ENCODE peak calls at places on chromosomes 4 and X, in ten cellular contexts. One of them, this sample, is unnamed.

GRCh38 chr4:107060388-107060787 is 24.3 kb upstream of the DKK2 start:
- DNase-seq in AG20443: no peak
- DNase-seq in progenitor cell of endocrine pancreas: no peak
- DNase-seq in central memory CD8-positive, alpha-beta T cell: no peak
- DNase-seq in GM04504: no peak
- DNase-seq in activated T-helper 1 cell treated with anti-CD3 and anti-CD28 coated beads, Interleukin-12 subunit alpha, Interleukin-12 subunit beta, Interleukin-2, Interleukin-4 antibody, amounts not matched to agents 30 ng/mL and 10 ng/mL and 1 ng/mL, durations not matched to agents 14 hours and 24 hours and 36 hours: no peak
- DNase-seq in activated naive CD4-positive, alpha-beta T cell: no peak
- DNase-seq in stimulated activated CD4-positive, alpha-beta T cell treated with anti-CD3 and anti-CD28 coated beads, Interleukin-12 subunit alpha, Interleukin-12 subunit beta, amount 100 ng/mL, for 4 hours: no peak
- DNase-seq in neural crest cell: no peak
- DNase-seq in Calu3: no peak
- DNase-seq in this sample: no peak

GRCh38 chr4:184282895-184283654 is 65.4 kb upstream of the ENPP6 start:
- DNase-seq in central memory CD8-positive, alpha-beta T cell: no peak
- DNase-seq in AG20443: no peak
- DNase-seq in Calu3: no peak
- DNase-seq in activated T-helper 1 cell treated with anti-CD3 and anti-CD28 coated beads, Interleukin-12 subunit alpha, Interleukin-12 subunit beta, Interleukin-2, Interleukin-4 antibody, amounts not matched to agents 30 ng/mL and 10 ng/mL and 1 ng/mL, durations not matched to agents 14 hours and 24 hours and 36 hours: no peak
- DNase-seq in stimulated activated CD4-positive, alpha-beta T cell treated with anti-CD3 and anti-CD28 coated beads, Interleukin-12 subunit alpha, Interleukin-12 subunit beta, amount 100 ng/mL, for 4 hours: no peak
- DNase-seq in activated naive CD4-positive, alpha-beta T cell: no peak
- DNase-seq in progenitor cell of endocrine pancreas: no peak
- DNase-seq in GM04504: no peak
- DNase-seq in neural crest cell: no peak
- DNase-seq in this sample: no peak

GRCh38 chrX:119186763-119187162 is 49.3 kb upstream of the PGRMC1 start:
- DNase-seq in central memory CD8-positive, alpha-beta T cell: no peak
- DNase-seq in activated naive CD4-positive, alpha-beta T cell: no peak
- DNase-seq in GM04504: no peak
- DNase-seq in Calu3: no peak
- DNase-seq in AG20443: no peak
- DNase-seq in stimulated activated CD4-positive, alpha-beta T cell treated with anti-CD3 and anti-CD28 coated beads, Interleukin-12 subunit alpha, Interleukin-12 subunit beta, amount 100 ng/mL, for 4 hours: no peak
- DNase-seq in activated T-helper 1 cell treated with anti-CD3 and anti-CD28 coated beads, Interleukin-12 subunit alpha, Interleukin-12 subunit beta, Interleukin-2, Interleukin-4 antibody, amounts not matched to agents 30 ng/mL and 10 ng/mL and 1 ng/mL, durations not matched to agents 14 hours and 24 hours and 36 hours: no peak
- DNase-seq in neural crest cell: no peak
- DNase-seq in progenitor cell of endocrine pancreas: no peak
- DNase-seq in this sample: no peak

GRCh38 chr4:78360466-78360865 is 191.1 kb upstream of the ANXA3 start:
- DNase-seq in central memory CD8-positive, alpha-beta T cell: no peak
- DNase-seq in activated T-helper 1 cell treated with anti-CD3 and anti-CD28 coated beads, Interleukin-12 subunit alpha, Interleukin-12 subunit beta, Interleukin-2, Interleukin-4 antibody, amounts not matched to agents 30 ng/mL and 10 ng/mL and 1 ng/mL, durations not matched to agents 14 hours and 24 hours and 36 hours: no peak
- DNase-seq in neural crest cell: no peak
- DNase-seq in progenitor cell of endocrine pancreas: no peak
- DNase-seq in GM04504: no peak
- DNase-seq in activated naive CD4-positive, alpha-beta T cell: no peak
- DNase-seq in AG20443: no peak
- DNase-seq in stimulated activated CD4-positive, alpha-beta T cell treated with anti-CD3 and anti-CD28 coated beads, Interleukin-12 subunit alpha, Interleukin-12 subunit beta, amount 100 ng/mL, for 4 hours: no peak
- DNase-seq in Calu3: no peak
- DNase-seq in this sample: no peak

GRCh38 chrX:53133400-53133799 is 39.5 kb downstream of the KANTR start:
- DNase-seq in stimulated activated CD4-positive, alpha-beta T cell treated with anti-CD3 and anti-CD28 coated beads, Interleukin-12 subunit alpha, Interleukin-12 subunit beta, amount 100 ng/mL, for 4 hours: no peak
- DNase-seq in activated naive CD4-positive, alpha-beta T cell: no peak
- DNase-seq in activated T-helper 1 cell treated with anti-CD3 and anti-CD28 coated beads, Interleukin-12 subunit alpha, Interleukin-12 subunit beta, Interleukin-2, Interleukin-4 antibody, amounts not matched to agents 30 ng/mL and 10 ng/mL and 1 ng/mL, durations not matched to agents 14 hours and 24 hours and 36 hours: no peak
- DNase-seq in AG20443: no peak
- DNase-seq in central memory CD8-positive, alpha-beta T cell: no peak
- DNase-seq in GM04504: no peak
- DNase-seq in Calu3: no peak
- DNase-seq in neural crest cell: no peak
- DNase-seq in progenitor cell of endocrine pancreas: no peak
- DNase-seq in this sample: no peak

GRCh38 chr4:55184600-55185523 is 59.5 kb upstream of the KDR start:
- DNase-seq in progenitor cell of endocrine pancreas: no peak
- DNase-seq in activated T-helper 1 cell treated with anti-CD3 and anti-CD28 coated beads, Interleukin-12 subunit alpha, Interleukin-12 subunit beta, Interleukin-2, Interleukin-4 antibody, amounts not matched to agents 30 ng/mL and 10 ng/mL and 1 ng/mL, durations not matched to agents 14 hours and 24 hours and 36 hours: no peak
- DNase-seq in activated naive CD4-positive, alpha-beta T cell: no peak
- DNase-seq in GM04504: no peak
- DNase-seq in Calu3: peak
- DNase-seq in central memory CD8-positive, alpha-beta T cell: no peak
- DNase-seq in neural crest cell: no peak
- DNase-seq in stimulated activated CD4-positive, alpha-beta T cell treated with anti-CD3 and anti-CD28 coated beads, Interleukin-12 subunit alpha, Interleukin-12 subunit beta, amount 100 ng/mL, for 4 hours: no peak
- DNase-seq in AG20443: peak
- DNase-seq in this sample: peak

GRCh38 chr4:96593422-96593821 is 753.5 kb downstream of the PDHA2 start:
- DNase-seq in neural crest cell: no peak
- DNase-seq in activated T-helper 1 cell treated with anti-CD3 and anti-CD28 coated beads, Interleukin-12 subunit alpha, Interleukin-12 subunit beta, Interleukin-2, Interleukin-4 antibody, amounts not matched to agents 30 ng/mL and 10 ng/mL and 1 ng/mL, durations not matched to agents 14 hours and 24 hours and 36 hours: no peak
- DNase-seq in Calu3: peak
- DNase-seq in activated naive CD4-positive, alpha-beta T cell: no peak
- DNase-seq in progenitor cell of endocrine pancreas: no peak
- DNase-seq in central memory CD8-positive, alpha-beta T cell: no peak
- DNase-seq in AG20443: no peak
- DNase-seq in stimulated activated CD4-positive, alpha-beta T cell treated with anti-CD3 and anti-CD28 coated beads, Interleukin-12 subunit alpha, Interleukin-12 subunit beta, amount 100 ng/mL, for 4 hours: no peak
- DNase-seq in GM04504: no peak
- DNase-seq in this sample: no peak

GRCh38 chrX:85964744-85965143 is 82.6 kb downstream of the CHM start:
- DNase-seq in activated naive CD4-positive, alpha-beta T cell: no peak
- DNase-seq in Calu3: no peak
- DNase-seq in progenitor cell of endocrine pancreas: no peak
- DNase-seq in GM04504: no peak
- DNase-seq in neural crest cell: no peak
- DNase-seq in activated T-helper 1 cell treated with anti-CD3 and anti-CD28 coated beads, Interleukin-12 subunit alpha, Interleukin-12 subunit beta, Interleukin-2, Interleukin-4 antibody, amounts not matched to agents 30 ng/mL and 10 ng/mL and 1 ng/mL, durations not matched to agents 14 hours and 24 hours and 36 hours: no peak
- DNase-seq in central memory CD8-positive, alpha-beta T cell: no peak
- DNase-seq in stimulated activated CD4-positive, alpha-beta T cell treated with anti-CD3 and anti-CD28 coated beads, Interleukin-12 subunit alpha, Interleukin-12 subunit beta, amount 100 ng/mL, for 4 hours: no peak
- DNase-seq in AG20443: no peak
- DNase-seq in this sample: no peak

GRCh38 chr4:152709675-152710438 is 30.1 kb upstream of the TMEM154 start:
- DNase-seq in stimulated activated CD4-positive, alpha-beta T cell treated with anti-CD3 and anti-CD28 coated beads, Interleukin-12 subunit alpha, Interleukin-12 subunit beta, amount 100 ng/mL, for 4 hours: no peak
- DNase-seq in AG20443: peak
- DNase-seq in central memory CD8-positive, alpha-beta T cell: no peak
- DNase-seq in GM04504: no peak
- DNase-seq in progenitor cell of endocrine pancreas: no peak
- DNase-seq in Calu3: peak
- DNase-seq in activated naive CD4-positive, alpha-beta T cell: no peak
- DNase-seq in activated T-helper 1 cell treated with anti-CD3 and anti-CD28 coated beads, Interleukin-12 subunit alpha, Interleukin-12 subunit beta, Interleukin-2, Interleukin-4 antibody, amounts not matched to agents 30 ng/mL and 10 ng/mL and 1 ng/mL, durations not matched to agents 14 hours and 24 hours and 36 hours: no peak
- DNase-seq in neural crest cell: no peak
- DNase-seq in this sample: peak

GRCh38 chr4:78528327-78528726 is 23.2 kb upstream of the ANXA3 start:
- DNase-seq in central memory CD8-positive, alpha-beta T cell: no peak
- DNase-seq in stimulated activated CD4-positive, alpha-beta T cell treated with anti-CD3 and anti-CD28 coated beads, Interleukin-12 subunit alpha, Interleukin-12 subunit beta, amount 100 ng/mL, for 4 hours: no peak
- DNase-seq in GM04504: no peak
- DNase-seq in AG20443: peak
- DNase-seq in neural crest cell: no peak
- DNase-seq in activated T-helper 1 cell treated with anti-CD3 and anti-CD28 coated beads, Interleukin-12 subunit alpha, Interleukin-12 subunit beta, Interleukin-2, Interleukin-4 antibody, amounts not matched to agents 30 ng/mL and 10 ng/mL and 1 ng/mL, durations not matched to agents 14 hours and 24 hours and 36 hours: no peak
- DNase-seq in activated naive CD4-positive, alpha-beta T cell: no peak
- DNase-seq in Calu3: no peak
- DNase-seq in progenitor cell of endocrine pancreas: no peak
- DNase-seq in this sample: no peak

GRCh38 chr4:17939061-17939460 is 82.5 kb downstream of the LCORL start:
- DNase-seq in activated naive CD4-positive, alpha-beta T cell: no peak
- DNase-seq in progenitor cell of endocrine pancreas: no peak
- DNase-seq in neural crest cell: no peak
- DNase-seq in Calu3: no peak
- DNase-seq in AG20443: no peak
- DNase-seq in GM04504: no peak
- DNase-seq in activated T-helper 1 cell treated with anti-CD3 and anti-CD28 coated beads, Interleukin-12 subunit alpha, Interleukin-12 subunit beta, Interleukin-2, Interleukin-4 antibody, amounts not matched to agents 30 ng/mL and 10 ng/mL and 1 ng/mL, durations not matched to agents 14 hours and 24 hours and 36 hours: no peak
- DNase-seq in stimulated activated CD4-positive, alpha-beta T cell treated with anti-CD3 and anti-CD28 coated beads, Interleukin-12 subunit alpha, Interleukin-12 subunit beta, amount 100 ng/mL, for 4 hours: no peak
- DNase-seq in central memory CD8-positive, alpha-beta T cell: no peak
- DNase-seq in this sample: no peak

GRCh38 chr4:2484993-2485392 is 16.1 kb downstream of the RNF4 start:
- DNase-seq in neural crest cell: no peak
- DNase-seq in progenitor cell of endocrine pancreas: no peak
- DNase-seq in activated T-helper 1 cell treated with anti-CD3 and anti-CD28 coated beads, Interleukin-12 subunit alpha, Interleukin-12 subunit beta, Interleukin-2, Interleukin-4 antibody, amounts not matched to agents 30 ng/mL and 10 ng/mL and 1 ng/mL, durations not matched to agents 14 hours and 24 hours and 36 hours: peak
- DNase-seq in AG20443: peak
- DNase-seq in Calu3: no peak
- DNase-seq in stimulated activated CD4-positive, alpha-beta T cell treated with anti-CD3 and anti-CD28 coated beads, Interleukin-12 subunit alpha, Interleukin-12 subunit beta, amount 100 ng/mL, for 4 hours: peak
- DNase-seq in central memory CD8-positive, alpha-beta T cell: peak
- DNase-seq in GM04504: no peak
- DNase-seq in activated naive CD4-positive, alpha-beta T cell: peak
- DNase-seq in this sample: no peak

GRCh38 chr4:60033826-60034225 is 1166.3 kb upstream of the ADGRL3 start:
- DNase-seq in Calu3: no peak
- DNase-seq in GM04504: no peak
- DNase-seq in stimulated activated CD4-positive, alpha-beta T cell treated with anti-CD3 and anti-CD28 coated beads, Interleukin-12 subunit alpha, Interleukin-12 subunit beta, amount 100 ng/mL, for 4 hours: no peak
- DNase-seq in progenitor cell of endocrine pancreas: no peak
- DNase-seq in AG20443: no peak
- DNase-seq in central memory CD8-positive, alpha-beta T cell: no peak
- DNase-seq in neural crest cell: no peak
- DNase-seq in activated naive CD4-positive, alpha-beta T cell: no peak
- DNase-seq in activated T-helper 1 cell treated with anti-CD3 and anti-CD28 coated beads, Interleukin-12 subunit alpha, Interleukin-12 subunit beta, Interleukin-2, Interleukin-4 antibody, amounts not matched to agents 30 ng/mL and 10 ng/mL and 1 ng/mL, durations not matched to agents 14 hours and 24 hours and 36 hours: no peak
- DNase-seq in this sample: no peak

GRCh38 chr4:1381944-1382541 is 24.2 kb downstream of the NKX1-1 start:
- DNase-seq in central memory CD8-positive, alpha-beta T cell: no peak
- DNase-seq in stimulated activated CD4-positive, alpha-beta T cell treated with anti-CD3 and anti-CD28 coated beads, Interleukin-12 subunit alpha, Interleukin-12 subunit beta, amount 100 ng/mL, for 4 hours: no peak
- DNase-seq in activated naive CD4-positive, alpha-beta T cell: no peak
- DNase-seq in progenitor cell of endocrine pancreas: no peak
- DNase-seq in AG20443: no peak
- DNase-seq in Calu3: no peak
- DNase-seq in activated T-helper 1 cell treated with anti-CD3 and anti-CD28 coated beads, Interleukin-12 subunit alpha, Interleukin-12 subunit beta, Interleukin-2, Interleukin-4 antibody, amounts not matched to agents 30 ng/mL and 10 ng/mL and 1 ng/mL, durations not matched to agents 14 hours and 24 hours and 36 hours: no peak
- DNase-seq in GM04504: no peak
- DNase-seq in neural crest cell: no peak
- DNase-seq in this sample: no peak

GRCh38 chrX:70478521-70478920 is 33.9 kb downstream of the DLG3 start:
- DNase-seq in central memory CD8-positive, alpha-beta T cell: no peak
- DNase-seq in progenitor cell of endocrine pancreas: no peak
- DNase-seq in AG20443: no peak
- DNase-seq in Calu3: no peak
- DNase-seq in GM04504: no peak
- DNase-seq in activated naive CD4-positive, alpha-beta T cell: no peak
- DNase-seq in stimulated activated CD4-positive, alpha-beta T cell treated with anti-CD3 and anti-CD28 coated beads, Interleukin-12 subunit alpha, Interleukin-12 subunit beta, amount 100 ng/mL, for 4 hours: no peak
- DNase-seq in activated T-helper 1 cell treated with anti-CD3 and anti-CD28 coated beads, Interleukin-12 subunit alpha, Interleukin-12 subunit beta, Interleukin-2, Interleukin-4 antibody, amounts not matched to agents 30 ng/mL and 10 ng/mL and 1 ng/mL, durations not matched to agents 14 hours and 24 hours and 36 hours: no peak
- DNase-seq in neural crest cell: no peak
- DNase-seq in this sample: no peak

GRCh38 chrX:126575911-126576310 is 23.3 kb upstream of the DCAF12L1 start:
- DNase-seq in central memory CD8-positive, alpha-beta T cell: no peak
- DNase-seq in activated T-helper 1 cell treated with anti-CD3 and anti-CD28 coated beads, Interleukin-12 subunit alpha, Interleukin-12 subunit beta, Interleukin-2, Interleukin-4 antibody, amounts not matched to agents 30 ng/mL and 10 ng/mL and 1 ng/mL, durations not matched to agents 14 hours and 24 hours and 36 hours: no peak
- DNase-seq in progenitor cell of endocrine pancreas: no peak
- DNase-seq in AG20443: no peak
- DNase-seq in stimulated activated CD4-positive, alpha-beta T cell treated with anti-CD3 and anti-CD28 coated beads, Interleukin-12 subunit alpha, Interleukin-12 subunit beta, amount 100 ng/mL, for 4 hours: no peak
- DNase-seq in GM04504: no peak
- DNase-seq in neural crest cell: no peak
- DNase-seq in Calu3: no peak
- DNase-seq in activated naive CD4-positive, alpha-beta T cell: no peak
- DNase-seq in this sample: no peak

GRCh38 chr4:120071192-120071795 is 4.6 kb upstream of the MAD2L1 start:
- DNase-seq in GM04504: peak
- DNase-seq in AG20443: peak
- DNase-seq in activated T-helper 1 cell treated with anti-CD3 and anti-CD28 coated beads, Interleukin-12 subunit alpha, Interleukin-12 subunit beta, Interleukin-2, Interleukin-4 antibody, amounts not matched to agents 30 ng/mL and 10 ng/mL and 1 ng/mL, durations not matched to agents 14 hours and 24 hours and 36 hours: no peak
- DNase-seq in Calu3: peak
- DNase-seq in stimulated activated CD4-positive, alpha-beta T cell treated with anti-CD3 and anti-CD28 coated beads, Interleukin-12 subunit alpha, Interleukin-12 subunit beta, amount 100 ng/mL, for 4 hours: peak
- DNase-seq in progenitor cell of endocrine pancreas: no peak
- DNase-seq in central memory CD8-positive, alpha-beta T cell: no peak
- DNase-seq in neural crest cell: peak
- DNase-seq in activated naive CD4-positive, alpha-beta T cell: peak
- DNase-seq in this sample: peak

GRCh38 chrX:15744181-15744867 is 6.3 kb downstream of the CA5B start:
- DNase-seq in activated naive CD4-positive, alpha-beta T cell: no peak
- DNase-seq in stimulated activated CD4-positive, alpha-beta T cell treated with anti-CD3 and anti-CD28 coated beads, Interleukin-12 subunit alpha, Interleukin-12 subunit beta, amount 100 ng/mL, for 4 hours: no peak
- DNase-seq in progenitor cell of endocrine pancreas: no peak
- DNase-seq in neural crest cell: no peak
- DNase-seq in AG20443: no peak
- DNase-seq in central memory CD8-positive, alpha-beta T cell: no peak
- DNase-seq in GM04504: no peak
- DNase-seq in Calu3: no peak
- DNase-seq in activated T-helper 1 cell treated with anti-CD3 and anti-CD28 coated beads, Interleukin-12 subunit alpha, Interleukin-12 subunit beta, Interleukin-2, Interleukin-4 antibody, amounts not matched to agents 30 ng/mL and 10 ng/mL and 1 ng/mL, durations not matched to agents 14 hours and 24 hours and 36 hours: no peak
- DNase-seq in this sample: no peak

GRCh38 chrX:16786791-16787735 is 797 bp downstream of the TXLNG start:
- DNase-seq in GM04504: no peak
- DNase-seq in Calu3: peak
- DNase-seq in progenitor cell of endocrine pancreas: peak
- DNase-seq in central memory CD8-positive, alpha-beta T cell: no peak
- DNase-seq in neural crest cell: no peak
- DNase-seq in AG20443: peak
- DNase-seq in activated T-helper 1 cell treated with anti-CD3 and anti-CD28 coated beads, Interleukin-12 subunit alpha, Interleukin-12 subunit beta, Interleukin-2, Interleukin-4 antibody, amounts not matched to agents 30 ng/mL and 10 ng/mL and 1 ng/mL, durations not matched to agents 14 hours and 24 hours and 36 hours: peak
- DNase-seq in stimulated activated CD4-positive, alpha-beta T cell treated with anti-CD3 and anti-CD28 coated beads, Interleukin-12 subunit alpha, Interleukin-12 subunit beta, amount 100 ng/mL, for 4 hours: peak
- DNase-seq in activated naive CD4-positive, alpha-beta T cell: peak
- DNase-seq in this sample: peak

GRCh38 chr4:3368841-3369760 is 72.7 kb upstream of the HGFAC start:
- DNase-seq in Calu3: no peak
- DNase-seq in activated T-helper 1 cell treated with anti-CD3 and anti-CD28 coated beads, Interleukin-12 subunit alpha, Interleukin-12 subunit beta, Interleukin-2, Interleukin-4 antibody, amounts not matched to agents 30 ng/mL and 10 ng/mL and 1 ng/mL, durations not matched to agents 14 hours and 24 hours and 36 hours: no peak
- DNase-seq in progenitor cell of endocrine pancreas: no peak
- DNase-seq in GM04504: no peak
- DNase-seq in central memory CD8-positive, alpha-beta T cell: no peak
- DNase-seq in stimulated activated CD4-positive, alpha-beta T cell treated with anti-CD3 and anti-CD28 coated beads, Interleukin-12 subunit alpha, Interleukin-12 subunit beta, amount 100 ng/mL, for 4 hours: no peak
- DNase-seq in neural crest cell: no peak
- DNase-seq in AG20443: peak
- DNase-seq in activated naive CD4-positive, alpha-beta T cell: no peak
- DNase-seq in this sample: peak

GRCh38 chr4:180566492-180566891 is 1676.7 kb upstream of the TENM3 start:
- DNase-seq in stimulated activated CD4-positive, alpha-beta T cell treated with anti-CD3 and anti-CD28 coated beads, Interleukin-12 subunit alpha, Interleukin-12 subunit beta, amount 100 ng/mL, for 4 hours: no peak
- DNase-seq in activated naive CD4-positive, alpha-beta T cell: no peak
- DNase-seq in progenitor cell of endocrine pancreas: no peak
- DNase-seq in Calu3: no peak
- DNase-seq in activated T-helper 1 cell treated with anti-CD3 and anti-CD28 coated beads, Interleukin-12 subunit alpha, Interleukin-12 subunit beta, Interleukin-2, Interleukin-4 antibody, amounts not matched to agents 30 ng/mL and 10 ng/mL and 1 ng/mL, durations not matched to agents 14 hours and 24 hours and 36 hours: no peak
- DNase-seq in neural crest cell: no peak
- DNase-seq in GM04504: no peak
- DNase-seq in central memory CD8-positive, alpha-beta T cell: no peak
- DNase-seq in AG20443: no peak
- DNase-seq in this sample: no peak

GRCh38 chrX:129769467-129770154 is 10.1 kb upstream of the SASH3 start:
- DNase-seq in neural crest cell: no peak
- DNase-seq in AG20443: no peak
- DNase-seq in Calu3: no peak
- DNase-seq in activated naive CD4-positive, alpha-beta T cell: peak
- DNase-seq in progenitor cell of endocrine pancreas: no peak
- DNase-seq in central memory CD8-positive, alpha-beta T cell: peak
- DNase-seq in GM04504: no peak
- DNase-seq in activated T-helper 1 cell treated with anti-CD3 and anti-CD28 coated beads, Interleukin-12 subunit alpha, Interleukin-12 subunit beta, Interleukin-2, Interleukin-4 antibody, amounts not matched to agents 30 ng/mL and 10 ng/mL and 1 ng/mL, durations not matched to agents 14 hours and 24 hours and 36 hours: peak
- DNase-seq in stimulated activated CD4-positive, alpha-beta T cell treated with anti-CD3 and anti-CD28 coated beads, Interleukin-12 subunit alpha, Interleukin-12 subunit beta, amount 100 ng/mL, for 4 hours: peak
- DNase-seq in this sample: no peak

GRCh38 chrX:123077671-123078070 is 106.4 kb upstream of the GRIA3 start:
- DNase-seq in stimulated activated CD4-positive, alpha-beta T cell treated with anti-CD3 and anti-CD28 coated beads, Interleukin-12 subunit alpha, Interleukin-12 subunit beta, amount 100 ng/mL, for 4 hours: no peak
- DNase-seq in GM04504: no peak
- DNase-seq in Calu3: no peak
- DNase-seq in activated naive CD4-positive, alpha-beta T cell: no peak
- DNase-seq in central memory CD8-positive, alpha-beta T cell: no peak
- DNase-seq in neural crest cell: no peak
- DNase-seq in activated T-helper 1 cell treated with anti-CD3 and anti-CD28 coated beads, Interleukin-12 subunit alpha, Interleukin-12 subunit beta, Interleukin-2, Interleukin-4 antibody, amounts not matched to agents 30 ng/mL and 10 ng/mL and 1 ng/mL, durations not matched to agents 14 hours and 24 hours and 36 hours: no peak
- DNase-seq in AG20443: no peak
- DNase-seq in progenitor cell of endocrine pancreas: no peak
- DNase-seq in this sample: no peak

GRCh38 chrX:13377537-13377936 is 57.7 kb upstream of the ATXN3L start:
- DNase-seq in stimulated activated CD4-positive, alpha-beta T cell treated with anti-CD3 and anti-CD28 coated beads, Interleukin-12 subunit alpha, Interleukin-12 subunit beta, amount 100 ng/mL, for 4 hours: no peak
- DNase-seq in neural crest cell: no peak
- DNase-seq in GM04504: peak
- DNase-seq in Calu3: no peak
- DNase-seq in activated naive CD4-positive, alpha-beta T cell: no peak
- DNase-seq in central memory CD8-positive, alpha-beta T cell: no peak
- DNase-seq in AG20443: peak
- DNase-seq in progenitor cell of endocrine pancreas: no peak
- DNase-seq in activated T-helper 1 cell treated with anti-CD3 and anti-CD28 coated beads, Interleukin-12 subunit alpha, Interleukin-12 subunit beta, Interleukin-2, Interleukin-4 antibody, amounts not matched to agents 30 ng/mL and 10 ng/mL and 1 ng/mL, durations not matched to agents 14 hours and 24 hours and 36 hours: no peak
- DNase-seq in this sample: no peak

GRCh38 chr4:89113415-89113814 is 2.1 kb downstream of the TIGD2 start:
- DNase-seq in Calu3: no peak
- DNase-seq in neural crest cell: no peak
- DNase-seq in activated naive CD4-positive, alpha-beta T cell: no peak
- DNase-seq in stimulated activated CD4-positive, alpha-beta T cell treated with anti-CD3 and anti-CD28 coated beads, Interleukin-12 subunit alpha, Interleukin-12 subunit beta, amount 100 ng/mL, for 4 hours: no peak
- DNase-seq in progenitor cell of endocrine pancreas: no peak
- DNase-seq in GM04504: no peak
- DNase-seq in central memory CD8-positive, alpha-beta T cell: no peak
- DNase-seq in activated T-helper 1 cell treated with anti-CD3 and anti-CD28 coated beads, Interleukin-12 subunit alpha, Interleukin-12 subunit beta, Interleukin-2, Interleukin-4 antibody, amounts not matched to agents 30 ng/mL and 10 ng/mL and 1 ng/mL, durations not matched to agents 14 hours and 24 hours and 36 hours: no peak
- DNase-seq in AG20443: no peak
- DNase-seq in this sample: no peak

GRCh38 chr4:164648151-164648848 is 105.6 kb upstream of the SMIM31 start:
- DNase-seq in stimulated activated CD4-positive, alpha-beta T cell treated with anti-CD3 and anti-CD28 coated beads, Interleukin-12 subunit alpha, Interleukin-12 subunit beta, amount 100 ng/mL, for 4 hours: no peak
- DNase-seq in AG20443: peak
- DNase-seq in activated naive CD4-positive, alpha-beta T cell: no peak
- DNase-seq in GM04504: no peak
- DNase-seq in neural crest cell: no peak
- DNase-seq in activated T-helper 1 cell treated with anti-CD3 and anti-CD28 coated beads, Interleukin-12 subunit alpha, Interleukin-12 subunit beta, Interleukin-2, Interleukin-4 antibody, amounts not matched to agents 30 ng/mL and 10 ng/mL and 1 ng/mL, durations not matched to agents 14 hours and 24 hours and 36 hours: no peak
- DNase-seq in Calu3: no peak
- DNase-seq in progenitor cell of endocrine pancreas: no peak
- DNase-seq in central memory CD8-positive, alpha-beta T cell: no peak
- DNase-seq in this sample: no peak

GRCh38 chrX:7270018-7270417 is 122.1 kb upstream of the PUDP start:
- DNase-seq in GM04504: peak
- DNase-seq in central memory CD8-positive, alpha-beta T cell: no peak
- DNase-seq in activated naive CD4-positive, alpha-beta T cell: no peak
- DNase-seq in activated T-helper 1 cell treated with anti-CD3 and anti-CD28 coated beads, Interleukin-12 subunit alpha, Interleukin-12 subunit beta, Interleukin-2, Interleukin-4 antibody, amounts not matched to agents 30 ng/mL and 10 ng/mL and 1 ng/mL, durations not matched to agents 14 hours and 24 hours and 36 hours: no peak
- DNase-seq in stimulated activated CD4-positive, alpha-beta T cell treated with anti-CD3 and anti-CD28 coated beads, Interleukin-12 subunit alpha, Interleukin-12 subunit beta, amount 100 ng/mL, for 4 hours: no peak
- DNase-seq in AG20443: peak
- DNase-seq in progenitor cell of endocrine pancreas: no peak
- DNase-seq in Calu3: no peak
- DNase-seq in neural crest cell: no peak
- DNase-seq in this sample: no peak

GRCh38 chr4:20995591-20995990 is 295.3 kb downstream of the PACRGL start:
- DNase-seq in stimulated activated CD4-positive, alpha-beta T cell treated with anti-CD3 and anti-CD28 coated beads, Interleukin-12 subunit alpha, Interleukin-12 subunit beta, amount 100 ng/mL, for 4 hours: no peak
- DNase-seq in AG20443: no peak
- DNase-seq in Calu3: no peak
- DNase-seq in progenitor cell of endocrine pancreas: no peak
- DNase-seq in activated naive CD4-positive, alpha-beta T cell: no peak
- DNase-seq in neural crest cell: no peak
- DNase-seq in central memory CD8-positive, alpha-beta T cell: no peak
- DNase-seq in activated T-helper 1 cell treated with anti-CD3 and anti-CD28 coated beads, Interleukin-12 subunit alpha, Interleukin-12 subunit beta, Interleukin-2, Interleukin-4 antibody, amounts not matched to agents 30 ng/mL and 10 ng/mL and 1 ng/mL, durations not matched to agents 14 hours and 24 hours and 36 hours: no peak
- DNase-seq in GM04504: no peak
- DNase-seq in this sample: no peak

This sample was measured in HEK293T.